ENCODE peak calls at places on chromosome 4, in seven cellular contexts. I is adipocyte, Q is neural progenitor cell, R is NCI-H748 treated with DMSO at 0.1 percent for 48 hours, J is H54, T is NCI-H1417, V is A549. E is an unnamed sample.

GRCh38 chr4:82823062-82823461 is 24.5 kb upstream of the SCD5 start:
- DNase-seq in I (peak; percentile 73), Q (no peak), R (no peak), J (no peak), T (no peak), V (no peak), E (no peak)

GRCh38 chr4:14168919-14169318 is 541.4 kb upstream of the BOD1L1 start:
- DNase-seq in I (peak; percentile 63), Q (no peak), R (peak; percentile 17), J (peak; percentile 16), T (no peak), V (peak; percentile 56), E (peak; percentile 68)

GRCh38 chr4:23737571-23737970 is 152.3 kb downstream of the PPARGC1A start:
- DNase-seq in I (no peak), Q (no peak), R (no peak), J (no peak), T (no peak), V (no peak), E (no peak)

GRCh38 chr4:5635826-5636196 is 72.5 kb downstream of the EVC2 start:
- DNase-seq in I (peak; percentile 88), Q (no peak), R (no peak), J (peak; percentile 35), T (no peak), V (peak; percentile 3), E (no peak)

GRCh38 chr4:153595894-153596601 is 88.0 kb upstream of the TLR2 start:
- DNase-seq in I (no peak), Q (no peak), R (no peak), J (no peak), T (no peak), V (no peak), E (no peak)

GRCh38 chr4:168421671-168422070 is 58.6 kb downstream of the DDX60L start:
- DNase-seq in I (peak; percentile 6), Q (no peak), R (no peak), J (no peak), T (no peak), V (peak; percentile 33), E (no peak)

GRCh38 chr4:76028242-76028859 is 5.1 kb upstream of the CXCL10 start:
- DNase-seq in I (peak; percentile 9), Q (no peak), R (peak; percentile 3), J (no peak), T (no peak), V (no peak), E (no peak)

GRCh38 chr4:73259552-73260140 is 1.0 kb upstream of the ANKRD17 start:
- DNase-seq in I (peak; percentile 67), Q (no peak), R (no peak), J (no peak), T (peak; percentile 70), V (no peak), E (no peak)

GRCh38 chr4:64784125-64784524 is 374.9 kb upstream of the TECRL start:
- DNase-seq in I (peak; percentile 76), Q (no peak), R (no peak), J (no peak), T (peak; percentile 30), V (no peak), E (no peak)

GRCh38 chr4:112807999-112808398 is 171.1 kb downstream of the LARP7 start:
- DNase-seq in I (no peak), Q (no peak), R (no peak), J (no peak), T (no peak), V (no peak), E (no peak)

GRCh38 chr4:88144866-88145300 is 13.6 kb downstream of the ABCG2 start:
- DNase-seq in I (no peak), Q (no peak), R (no peak), J (no peak), T (no peak), V (peak; percentile 42), E (no peak)

GRCh38 chr4:163269874-163270273 is 62.5 kb downstream of the NPY1R start:
- DNase-seq in I (no peak), Q (peak; percentile 18), R (no peak), J (no peak), T (no peak), V (no peak), E (no peak)

GRCh38 chr4:179941911-179942310 is 2301.3 kb upstream of the TENM3 start:
- DNase-seq in I (no peak), Q (no peak), R (no peak), J (no peak), T (no peak), V (no peak), E (no peak)

GRCh38 chr4:113472864-113473263 is 288.7 kb downstream of the CAMK2D start:
- DNase-seq in I (no peak), Q (no peak), R (no peak), J (no peak), T (peak; percentile 53), V (no peak), E (no peak)

GRCh38 chr4:128303986-128304385 is 16.4 kb upstream of the PGRMC2 start:
- DNase-seq in I (no peak), Q (no peak), R (no peak), J (no peak), T (no peak), V (no peak), E (no peak)

GRCh38 chr4:90246841-90247240 is 119.6 kb downstream of the CCSER1 start:
- DNase-seq in I (no peak), Q (no peak), R (no peak), J (no peak), T (no peak), V (no peak), E (no peak)

GRCh38 chr4:85761803-85762202 is 286.9 kb downstream of the ARHGAP24 start:
- DNase-seq in I (no peak), Q (no peak), R (no peak), J (no peak), T (no peak), V (no peak), E (no peak)

GRCh38 chr4:113435893-113436292 is 325.6 kb downstream of the CAMK2D start:
- DNase-seq in I (peak; percentile 78), Q (no peak), R (no peak), J (no peak), T (no peak), V (no peak), E (peak; percentile 72)

GRCh38 chr4:147093206-147093605 is 147.5 kb upstream of the TTC29 start:
- DNase-seq in I (no peak), Q (no peak), R (no peak), J (no peak), T (no peak), V (no peak), E (no peak)

GRCh38 chr4:77859256-77859655 is 3.4 kb upstream of the MRPL1 start:
- DNase-seq in I (no peak), Q (no peak), R (no peak), J (no peak), T (no peak), V (no peak), E (no peak)

GRCh38 chr4:55927776-55928437 is 20.8 kb upstream of the CEP135 start:
- DNase-seq in I (no peak), Q (no peak), R (no peak), J (no peak), T (no peak), V (no peak), E (no peak)

GRCh38 chr4:158936238-158936637 is 166.6 kb upstream of the RAPGEF2 start:
- DNase-seq in I (no peak), Q (no peak), R (no peak), J (no peak), T (no peak), V (no peak), E (no peak)

GRCh38 chr4:108156391-108156790 is 12.3 kb downstream of the LEF1 start:
- DNase-seq in I (no peak), Q (no peak), R (no peak), J (no peak), T (no peak), V (no peak), E (no peak)

GRCh38 chr4:19438228-19438627 is 813.5 kb upstream of the SLIT2 start:
- DNase-seq in I (peak; percentile 54), Q (no peak), R (no peak), J (no peak), T (no peak), V (no peak), E (no peak)

GRCh38 chr4:47330856-47331255 is 132.6 kb downstream of the COMMD8 start:
- DNase-seq in I (no peak), Q (no peak), R (no peak), J (no peak), T (no peak), V (no peak), E (no peak)

GRCh38 chr4:186644737-186645261 is 78.9 kb downstream of the FAT1 start:
- DNase-seq in I (no peak), Q (no peak), R (no peak), J (no peak), T (no peak), V (no peak), E (no peak)

GRCh38 chr4:75844151-75844662 is 58.0 kb downstream of the PPEF2 start:
- DNase-seq in I (peak; percentile 87), Q (no peak), R (no peak), J (peak; percentile 12), T (no peak), V (peak; percentile 91), E (no peak)

GRCh38 chr4:54011201-54011600 is 53.2 kb downstream of the CHIC2 start:
- DNase-seq in I (no peak), Q (no peak), R (no peak), J (no peak), T (no peak), V (no peak), E (no peak)

GRCh38 chr4:163137581-163137980 is 29.1 kb downstream of the NAF1 start:
- DNase-seq in I (no peak), Q (no peak), R (no peak), J (no peak), T (no peak), V (no peak), E (no peak)

GRCh38 chr4:36651253-36651652 is 369.8 kb downstream of the DTHD1 start:
- DNase-seq in I (no peak), Q (no peak), R (no peak), J (no peak), T (no peak), V (no peak), E (no peak)

GRCh38 chr4:8771258-8771590 is 100.4 kb downstream of the HMX1 start:
- DNase-seq in I (no peak), Q (no peak), R (no peak), J (no peak), T (no peak), V (no peak), E (no peak)

GRCh38 chr4:173466101-173466500 is 63.9 kb downstream of the HAND2 start:
- DNase-seq in I (no peak), Q (no peak), R (no peak), J (no peak), T (no peak), V (no peak), E (no peak)

GRCh38 chr4:17763931-17764330 is 17.5 kb downstream of the FAM184B start:
- DNase-seq in I (no peak), Q (no peak), R (no peak), J (no peak), T (no peak), V (no peak), E (no peak)

GRCh38 chr4:93764647-93765246 is 63.8 kb upstream of the ATOH1 start:
- DNase-seq in I (peak; percentile 83), Q (peak; percentile 55), R (peak; percentile 14), J (peak; percentile 2), T (peak; percentile 30), V (peak; percentile 40), E (no peak)